ENCODE peak calls at places on chromosomes 6 and 20, in six cellular contexts. W is heart left ventricle, N is BJ, Y is colonic mucosa, P is breast epithelium, M is HepG2. F is an unnamed sample. For H3K27me3, the result is how much of the 10 kb centered on the place peaks cover.

GRCh38 chr20:7859371-7859802 is 80.9 kb downstream of the HAO1 start:
- DNase-seq in W (peak), N (no peak), Y (no peak), P (no peak), M (peak), F (no peak)

GRCh38 chr6:142322504-142323198 is 20.8 kb downstream of the ADGRG6 start:
- DNase-seq in W (no peak), N (no peak), Y (no peak), P (no peak), M (no peak), F (no peak)

GRCh38 chr6:167056370-167056769 is 57.2 kb downstream of the CEP43 start:
- DNase-seq in W (no peak), N (no peak), Y (no peak), P (no peak), M (no peak), F (no peak)

GRCh38 chr6:157107915-157108651 is 215.2 kb downstream of the TMEM242 start:
- DNase-seq in W (no peak), N (peak), Y (no peak), P (no peak), M (no peak), F (no peak)

GRCh38 chr6:139016337-139017213 is 12.0 kb upstream of the ABRACL start:
- DNase-seq in W (no peak), N (no peak), Y (no peak), P (no peak), M (no peak), F (no peak)

GRCh38 chr6:112049051-112049799 is 4.7 kb upstream of the CCN6 start:
- DNase-seq in W (no peak), N (no peak), Y (no peak), P (no peak), M (peak), F (no peak)

GRCh38 chr6:72374864-72375263 is 247.0 kb upstream of the KCNQ5 start:
- DNase-seq in W (no peak), N (no peak), Y (no peak), P (no peak), M (peak), F (no peak)

GRCh38 chr6:138455746-138456392 is 43.4 kb downstream of the NHSL1 start:
- DNase-seq in W (no peak), N (no peak), Y (no peak), P (no peak), M (no peak), F (no peak)

GRCh38 chr6:127247114-127248096 is 19.3 kb upstream of the RNF146 start:
- DNase-seq in W (no peak), N (no peak), Y (no peak), P (no peak), M (no peak), F (no peak)

GRCh38 chr6:122696853-122697252 is 82.7 kb upstream of the FABP7 start:
- DNase-seq in W (no peak), N (no peak), Y (no peak), P (no peak), M (peak), F (no peak)

GRCh38 chr6:157974341-157974894 is 7.2 kb upstream of the SYNJ2 start:
- DNase-seq in W (no peak), N (no peak), Y (no peak), P (no peak), M (no peak), F (no peak)

GRCh38 chr6:4516206-4516605 is 260.0 kb upstream of the CDYL start:
- DNase-seq in W (no peak), N (no peak), Y (no peak), P (no peak), M (no peak), F (no peak)

GRCh38 chr6:5894357-5894756 is 112.4 kb downstream of the NRN1 start:
- DNase-seq in W (no peak), N (no peak), Y (no peak), P (no peak), M (no peak), F (no peak)

GRCh38 chr20:13458860-13459451 is 179.8 kb downstream of the TASP1 start:
- DNase-seq in W (no peak), N (no peak), Y (peak), P (no peak), M (peak), F (no peak)

GRCh38 chr6:28664870-28665396 is 139.3 kb downstream of the GPX5 start:
- DNase-seq in W (no peak), N (no peak), Y (no peak), P (no peak), M (no peak), F (no peak)

GRCh38 chr20:17647391-17648305 is 34.4 kb downstream of the RRBP1 start:
- DNase-seq in W (peak), N (no peak), Y (no peak), P (no peak), M (no peak), F (no peak)

GRCh38 chr6:1527098-1527497 is 82.6 kb upstream of the FOXC1 start:
- DNase-seq in W (peak), N (no peak), Y (peak), P (no peak), M (no peak), F (no peak)

GRCh38 chr20:50596694-50597021 is 86.5 kb downstream of the PTPN1 start:
- DNase-seq in W (no peak), N (no peak), Y (no peak), P (no peak), M (no peak), F (no peak)

GRCh38 chr6:152054441-152054840 is 247.0 kb downstream of the ESR1 start:
- DNase-seq in W (no peak), N (peak), Y (no peak), P (no peak), M (peak), F (no peak)

GRCh38 chr6:116536216-116536621 is 9.3 kb downstream of the TRAPPC3L start:
- DNase-seq in W (no peak), N (no peak), Y (peak), P (no peak), M (peak), F (no peak)

GRCh38 chr20:25209911-25210310 is 14.4 kb downstream of the ENTPD6 start:
- DNase-seq in W (no peak), N (no peak), Y (no peak), P (no peak), M (no peak), F (no peak)

GRCh38 chr6:108152446-108152845 is 13.4 kb upstream of the NR2E1 start:
- DNase-seq in W (no peak), N (no peak), Y (no peak), P (no peak), M (no peak), F (no peak)

DNA sequence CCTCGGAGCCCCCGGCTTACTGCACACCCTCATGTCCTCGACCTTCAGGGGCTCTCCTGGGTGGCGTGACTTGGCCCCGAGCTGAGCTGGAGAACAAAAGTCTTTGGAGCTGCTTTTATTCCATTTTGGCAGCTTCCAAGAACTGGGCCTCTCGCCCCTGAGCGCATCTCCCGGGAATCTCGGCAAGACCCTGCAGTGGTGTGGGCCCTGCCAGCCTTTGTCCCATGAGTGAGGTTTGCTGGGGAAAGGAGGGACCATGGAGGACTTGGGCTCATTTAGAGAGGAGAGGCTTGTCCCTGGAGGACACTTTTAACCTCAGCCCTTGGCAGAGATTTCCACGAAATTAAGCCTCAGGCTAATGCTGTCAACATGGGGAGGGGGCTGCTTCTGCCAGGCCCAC is 62.3 kb upstream of the SLCO4A1 start:
- DNase-seq in W (no peak), N (no peak), Y (no peak), P (no peak), M (no peak), F (no peak)
- H3K27me3 ChIP-seq in W (half or more), N (under half), Y (under half), P (half or more), M (half or more), F (under half)

DNA sequence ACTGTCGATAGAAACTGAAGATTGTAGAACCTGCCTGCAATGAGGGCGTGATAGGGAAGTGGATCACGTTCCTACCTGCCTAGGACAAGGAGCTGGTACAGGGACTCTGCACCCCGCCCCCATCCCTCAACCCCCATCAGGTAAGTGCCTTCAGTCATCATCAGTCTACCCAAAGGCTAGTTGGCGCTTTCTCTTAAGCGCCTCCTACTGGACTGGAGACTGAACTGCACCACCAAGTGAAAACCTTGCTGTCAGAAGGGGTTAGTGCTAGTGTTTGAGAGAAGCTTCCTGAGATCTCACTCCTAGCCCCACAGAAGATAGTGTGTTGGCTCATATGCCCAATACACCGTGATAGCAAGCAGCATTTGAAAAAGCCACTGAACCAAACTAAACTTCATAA is 706.5 kb upstream of the MAN1A1 start:
- DNase-seq in W (no peak), N (no peak), Y (no peak), P (no peak), M (no peak), F (no peak)
- TF ChIP-seq CTCF in W (no peak), N (peak), Y (no peak), P (no peak), M (peak), F (no peak)

DNA sequence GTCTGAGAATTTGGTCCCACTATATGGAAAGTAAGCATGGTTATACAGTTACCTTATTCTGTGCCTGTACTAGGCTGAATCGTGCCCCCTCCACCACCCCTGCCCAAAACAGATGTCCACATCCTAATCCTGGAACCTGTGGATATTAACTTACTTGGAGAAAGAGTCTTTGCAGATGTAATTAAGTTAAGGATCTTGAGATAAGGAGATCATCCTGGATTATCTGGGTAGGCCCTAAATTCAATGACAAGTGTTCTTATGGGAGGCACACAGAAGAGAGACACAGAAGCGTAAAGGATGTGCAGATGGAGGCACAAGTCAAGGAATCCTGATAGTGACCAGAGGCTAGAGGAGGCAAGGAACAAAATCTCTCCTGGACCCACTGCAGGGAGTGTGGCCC is 116.7 kb upstream of the MAN1A1 start:
- DNase-seq in W (no peak), N (no peak), Y (no peak), P (no peak), M (no peak), F (no peak)
- H3K27me3 ChIP-seq in W (under half), N (under half), Y (under half), P (under half), M (under half), F (under half)

GRCh38 chr6:30495993-30496392 is 6.7 kb downstream of the HLA-E start:
- DNase-seq in W (no peak), N (no peak), Y (no peak), P (no peak), M (no peak), F (no peak)

GRCh38 chr6:30490031-30490876 is 945 bp downstream of the HLA-E start:
- DNase-seq in W (peak), N (no peak), Y (peak), P (peak), M (no peak), F (no peak)

GRCh38 chr6:30494275-30494990 is 5.1 kb downstream of the HLA-E start:
- DNase-seq in W (no peak), N (no peak), Y (no peak), P (no peak), M (no peak), F (no peak)

GRCh38 chr6:30491963-30492616 is 2.8 kb downstream of the HLA-E start:
- DNase-seq in W (no peak), N (no peak), Y (no peak), P (no peak), M (no peak), F (no peak)

DNA sequence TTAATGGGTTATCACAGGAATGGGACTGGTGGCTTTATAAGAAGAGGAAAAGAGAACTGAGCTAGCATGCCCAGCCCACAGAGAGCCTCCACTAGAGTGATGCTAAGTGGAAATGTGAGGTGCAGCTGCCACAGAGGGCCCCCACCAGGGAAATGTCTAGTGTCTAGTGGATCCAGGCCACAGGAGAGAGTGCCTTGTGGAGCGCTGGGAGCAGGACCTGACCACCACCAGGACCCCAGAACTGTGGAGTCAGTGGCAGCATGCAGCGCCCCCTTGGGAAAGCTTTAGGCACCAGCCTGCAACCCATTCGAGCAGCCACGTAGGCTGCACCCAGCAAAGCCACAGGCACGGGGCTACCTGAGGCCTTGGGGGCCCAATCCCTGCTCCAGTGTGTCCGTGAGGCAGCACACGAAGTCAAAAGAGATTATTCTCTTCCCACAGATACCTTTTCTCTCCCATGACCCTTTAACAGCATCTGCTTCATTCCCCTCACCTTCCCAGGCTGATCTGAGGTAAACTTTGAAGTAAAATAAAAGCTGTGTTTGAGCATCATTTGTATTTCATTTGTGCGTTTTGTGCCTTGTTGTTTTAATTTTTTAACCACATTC is 4.4 kb downstream of the HLA-E start:
- DNase-seq in W (no peak), N (no peak), Y (no peak), P (no peak), M (no peak), F (no peak)
- TF ChIP-seq CTCF in W (no peak), N (peak), Y (no peak), P (no peak), M (peak), F (no peak)

DNA sequence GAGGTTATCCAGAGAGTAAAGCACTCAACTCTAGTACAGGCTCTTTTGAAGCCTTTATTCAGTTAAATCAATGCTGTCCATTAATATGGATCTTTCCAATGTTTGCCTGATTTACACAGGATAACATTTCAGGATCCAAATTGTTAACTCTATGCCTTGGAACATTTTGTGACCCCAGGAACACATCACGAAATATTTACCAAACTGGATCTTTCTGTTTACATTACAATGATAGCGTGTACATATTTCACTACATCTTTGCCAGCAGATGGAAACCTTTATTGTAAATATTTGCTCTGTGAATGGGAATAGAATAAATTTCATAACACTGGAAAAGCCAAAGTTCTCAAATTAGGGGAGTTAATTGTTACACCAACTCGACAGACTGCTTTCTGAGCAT is 23.5 kb downstream of the BPIFA2 start:
- DNase-seq in W (no peak), N (no peak), Y (no peak), P (no peak), M (no peak), F (no peak)
- H3K27me3 ChIP-seq in W (under half), N (under half), Y (under half), P (under half), M (under half), F (under half)

GRCh38 chr6:10582774-10583508 is 61.8 kb downstream of the GCNT2 start:
- DNase-seq in W (peak), N (no peak), Y (no peak), P (no peak), M (peak), F (no peak)

GRCh38 chr6:10579803-10580202 is 58.7 kb downstream of the GCNT2 start:
- DNase-seq in W (no peak), N (no peak), Y (no peak), P (no peak), M (no peak), F (no peak)

GRCh38 chr6:10576226-10576625 is 55.1 kb downstream of the GCNT2 start:
- DNase-seq in W (no peak), N (no peak), Y (no peak), P (no peak), M (no peak), F (no peak)

GRCh38 chr6:10577112-10577511 is 56.0 kb downstream of the GCNT2 start:
- DNase-seq in W (no peak), N (no peak), Y (no peak), P (no peak), M (no peak), F (no peak)

GRCh38 chr6:10578718-10579117 is 57.6 kb downstream of the GCNT2 start:
- DNase-seq in W (no peak), N (no peak), Y (no peak), P (no peak), M (no peak), F (no peak)
- TF ChIP-seq CTCF in W (no peak), N (no peak), Y (no peak), P (no peak), M (no peak), F (no peak)

DNA sequence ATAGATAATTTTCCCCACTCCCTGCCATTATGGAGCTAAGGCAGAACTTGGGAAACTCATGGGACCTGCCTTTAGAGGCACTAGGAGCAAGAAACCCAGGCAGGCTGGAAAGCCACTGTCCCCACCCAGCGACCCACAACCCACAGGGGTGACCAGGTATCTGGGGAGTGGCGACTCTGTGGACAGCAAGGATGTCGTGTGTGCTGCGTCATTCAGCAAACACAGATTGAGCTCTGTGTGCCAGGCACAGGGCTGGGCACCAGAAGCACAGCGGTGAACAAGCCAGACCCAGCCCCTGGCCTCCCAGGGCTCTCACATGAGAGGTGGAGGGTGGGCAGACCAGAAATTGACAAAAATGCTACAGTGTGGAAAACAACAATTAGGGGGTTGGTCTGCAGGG is 27.7 kb downstream of the DLGAP4 start:
- DNase-seq in W (no peak), N (no peak), Y (no peak), P (no peak), M (no peak), F (no peak)
- H3K27me3 ChIP-seq in W (half or more), N (under half), Y (under half), P (under half), M (half or more), F (under half)

DNA sequence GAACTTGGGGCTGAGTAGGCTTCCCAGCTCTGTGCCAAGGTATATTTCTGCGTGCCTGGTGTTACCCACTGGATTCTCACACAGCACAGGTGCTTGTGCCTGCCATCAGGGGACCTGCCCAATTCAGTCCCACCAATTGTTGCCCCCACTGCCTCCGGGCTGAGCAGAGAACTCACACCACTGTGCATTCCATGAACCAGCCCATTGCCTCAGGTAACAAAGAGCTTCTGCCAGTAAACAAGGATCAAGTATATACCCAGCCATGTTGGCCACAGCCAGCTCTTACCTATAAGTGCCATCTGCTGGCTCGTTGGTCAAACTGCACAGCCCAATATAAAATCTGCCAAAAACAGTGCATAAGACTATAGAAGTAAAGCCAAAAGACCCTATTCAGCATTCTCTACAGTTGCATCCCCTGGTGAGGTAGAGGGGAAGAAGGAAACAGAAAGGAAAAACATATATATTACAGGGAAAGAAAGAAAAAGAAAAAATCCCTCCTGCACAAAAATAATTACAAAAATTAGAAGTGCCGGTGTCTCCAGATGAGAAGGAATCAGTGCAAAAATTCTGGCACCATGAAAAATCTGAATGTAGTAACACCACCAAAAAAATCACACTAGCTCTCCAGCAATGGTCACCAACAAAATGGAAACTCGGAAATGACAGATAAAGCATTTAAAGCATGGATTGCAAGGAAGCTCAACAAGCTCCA is 241.4 kb downstream of the IBTK start:
- DNase-seq in W (no peak), N (no peak), Y (peak), P (no peak), M (peak), F (no peak)
- TF ChIP-seq CTCF in W (peak), N (peak), Y (peak), P (peak), M (peak), F (peak)

GRCh38 chr20:2292711-2293110 is 3.1 kb upstream of the TGM3 start:
- DNase-seq in W (no peak), N (no peak), Y (no peak), P (no peak), M (no peak), F (no peak)

GRCh38 chr20:2295886-2296544 is at the start of gene TGM3:
- DNase-seq in W (no peak), N (no peak), Y (no peak), P (no peak), M (no peak), F (no peak)

GRCh38 chr20:2295286-2295685 is 515 bp upstream of the TGM3 start:
- DNase-seq in W (no peak), N (no peak), Y (no peak), P (no peak), M (no peak), F (no peak)

GRCh38 chr20:2293486-2293885 is 2.3 kb upstream of the TGM3 start:
- DNase-seq in W (no peak), N (no peak), Y (no peak), P (no peak), M (no peak), F (no peak)

GRCh38 chr20:2293971-2294370 is 1.8 kb upstream of the TGM3 start:
- DNase-seq in W (no peak), N (no peak), Y (no peak), P (no peak), M (no peak), F (no peak)
- H3K27me3 ChIP-seq in W (under half), N (under half), Y (under half), P (under half), M (under half), F (under half)

F was measured in thoracic aorta.